ENCODE peak calls at places on chromosomes 11 and 22, in five cellular contexts. One of them, this sample, is unnamed.
A peak's percentile ranks its signal among the peaks of the same experiment; 100 is the strongest.

GRCh38 chr22:50186789-50187523 is 1.2 kb downstream of the TRABD start:
- DNase-seq in transverse colon: peak; percentile 78
- DNase-seq in HCT116: no peak
- DNase-seq in sigmoid colon: no peak
- DNase-seq in HL-60: no peak
- DNase-seq in this sample: no peak

GRCh38 chr11:58742981-58743880 is 11.5 kb upstream of the GLYAT start:
- DNase-seq in HCT116: no peak
- DNase-seq in HL-60: no peak
- DNase-seq in sigmoid colon: no peak
- DNase-seq in transverse colon: no peak
- DNase-seq in this sample: no peak

GRCh38 chr11:73907191-73907590 is 30.4 kb downstream of the PAAF1 start:
- DNase-seq in sigmoid colon: no peak
- DNase-seq in transverse colon: no peak
- DNase-seq in HL-60: peak; percentile 67
- DNase-seq in HCT116: peak; percentile 7
- DNase-seq in this sample: no peak

GRCh38 chr11:118911880-118912741 is 13.6 kb downstream of the BCL9L start:
- DNase-seq in sigmoid colon: peak; percentile 97
- DNase-seq in HCT116: peak; percentile 96
- DNase-seq in transverse colon: peak; percentile 85
- DNase-seq in HL-60: no peak
- DNase-seq in this sample: peak; percentile 97

GRCh38 chr11:1691027-1691877 is 5.7 kb upstream of the KRTAP5-6 start:
- DNase-seq in transverse colon: no peak
- DNase-seq in sigmoid colon: no peak
- DNase-seq in HL-60: no peak
- DNase-seq in HCT116: no peak
- DNase-seq in this sample: no peak

GRCh38 chr11:108588287-108588686 is 5.3 kb downstream of the EXPH5 start:
- DNase-seq in transverse colon: no peak
- DNase-seq in HL-60: no peak
- DNase-seq in HCT116: no peak
- DNase-seq in sigmoid colon: no peak
- DNase-seq in this sample: no peak

GRCh38 chr11:64250406-64250874 is 890 bp upstream of the PLCB3 start:
- DNase-seq in HCT116: no peak
- DNase-seq in transverse colon: no peak
- DNase-seq in HL-60: no peak
- DNase-seq in sigmoid colon: no peak
- DNase-seq in this sample: no peak

GRCh38 chr11:72041364-72042058 is 38.8 kb downstream of the NUMA1 start:
- DNase-seq in HCT116: peak; percentile 40
- DNase-seq in sigmoid colon: peak; percentile 93
- DNase-seq in HL-60: peak; percentile 25
- DNase-seq in transverse colon: peak; percentile 70
- DNase-seq in this sample: peak; percentile 92

GRCh38 chr11:57231539-57232253 is 5.4 kb downstream of the APLNR start:
- DNase-seq in HCT116: no peak
- DNase-seq in HL-60: no peak
- DNase-seq in transverse colon: no peak
- DNase-seq in sigmoid colon: no peak
- DNase-seq in this sample: no peak

GRCh38 chr11:85810871-85811611 is at the start of gene SYTL2:
- DNase-seq in HL-60: peak; percentile 5
- DNase-seq in HCT116: no peak
- DNase-seq in transverse colon: peak; percentile 88
- DNase-seq in sigmoid colon: peak; percentile 73
- DNase-seq in this sample: no peak

GRCh38 chr22:36790648-36791047 is 14.7 kb upstream of the IFT27 start:
- DNase-seq in HCT116: no peak
- DNase-seq in transverse colon: no peak
- DNase-seq in HL-60: no peak
- DNase-seq in sigmoid colon: no peak
- DNase-seq in this sample: no peak

GRCh38 chr22:39631381-39631780 is 60.8 kb downstream of the CACNA1I start:
- DNase-seq in HCT116: no peak
- DNase-seq in transverse colon: no peak
- DNase-seq in sigmoid colon: no peak
- DNase-seq in HL-60: no peak
- DNase-seq in this sample: no peak

GRCh38 chr22:24950272-24950902 is 2.1 kb upstream of the KIAA1671 start:
- DNase-seq in HCT116: no peak
- DNase-seq in HL-60: no peak
- DNase-seq in transverse colon: no peak
- DNase-seq in sigmoid colon: no peak
- DNase-seq in this sample: no peak

GRCh38 chr11:100354736-100355135 is 332.4 kb upstream of the ARHGAP42 start:
- DNase-seq in transverse colon: no peak
- DNase-seq in sigmoid colon: no peak
- DNase-seq in HL-60: no peak
- DNase-seq in HCT116: no peak
- DNase-seq in this sample: no peak

GRCh38 chr11:111324277-111324720 is 26.0 kb downstream of the POU2AF3 start:
- DNase-seq in HL-60: no peak
- DNase-seq in sigmoid colon: no peak
- DNase-seq in transverse colon: no peak
- DNase-seq in HCT116: no peak
- DNase-seq in this sample: no peak

GRCh38 chr22:39994566-39995345 is at the start of gene FAM83F:
- DNase-seq in HCT116: peak; percentile 24
- DNase-seq in transverse colon: peak; percentile 74
- DNase-seq in HL-60: no peak
- DNase-seq in sigmoid colon: no peak
- DNase-seq in this sample: no peak

DNA sequence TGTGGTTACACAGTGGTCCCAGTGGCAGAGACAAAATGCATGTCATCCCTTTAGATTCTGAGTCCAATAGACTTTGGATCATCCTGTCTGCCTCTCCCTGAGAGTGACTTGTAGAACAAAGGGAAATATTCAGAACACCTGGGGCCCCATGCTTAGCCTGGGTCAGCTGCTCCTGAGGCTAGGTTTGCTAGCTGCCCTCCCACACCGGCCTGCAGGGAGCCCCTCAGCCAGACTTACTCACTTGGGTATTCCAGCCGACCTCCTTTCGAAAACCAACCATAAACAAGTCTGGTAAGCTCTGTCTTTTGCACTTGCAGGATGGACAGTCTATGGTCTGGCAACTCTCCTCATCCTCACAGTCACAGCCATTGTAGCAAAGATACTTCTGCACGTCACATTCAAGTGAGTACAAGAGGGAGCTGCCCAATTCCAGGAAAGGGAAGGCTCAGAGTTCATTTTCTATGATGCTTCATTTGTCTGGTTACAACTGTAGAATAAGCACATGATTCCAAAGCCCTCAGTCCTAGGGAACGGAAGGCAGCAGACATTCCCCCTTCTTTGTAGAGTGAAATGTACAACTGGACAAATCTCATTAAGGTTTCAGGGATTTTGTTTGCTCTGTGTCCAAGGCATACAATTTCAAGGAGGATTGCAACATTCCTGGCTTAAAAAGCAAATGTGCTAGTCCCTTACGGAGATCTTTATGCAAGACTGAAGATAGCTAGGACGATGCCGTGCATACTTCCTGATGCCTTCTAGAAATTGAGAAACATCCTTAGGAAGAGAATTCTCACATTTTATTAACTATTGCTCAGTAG is 65.5 kb upstream of the EMID1 start:
- DNase-seq in sigmoid colon: no peak
- DNase-seq in transverse colon: no peak
- DNase-seq in HL-60: no peak
- DNase-seq in HCT116: no peak
- DNase-seq in this sample: no peak
- TF ChIP-seq POLR2AphosphoS5 in sigmoid colon: no peak
- TF ChIP-seq POLR2AphosphoS5 in transverse colon: no peak
- TF ChIP-seq POLR2AphosphoS5 in HL-60: no peak
- TF ChIP-seq POLR2AphosphoS5 in HCT116: no peak
- TF ChIP-seq POLR2AphosphoS5 in this sample: no peak

GRCh38 chr11:38498721-38499120 is 1900.7 kb upstream of the RAG2 start:
- DNase-seq in sigmoid colon: no peak
- DNase-seq in transverse colon: no peak
- DNase-seq in HL-60: no peak
- DNase-seq in HCT116: no peak
- DNase-seq in this sample: no peak
- TF ChIP-seq POLR2AphosphoS5 in sigmoid colon: no peak
- TF ChIP-seq POLR2AphosphoS5 in transverse colon: no peak
- TF ChIP-seq POLR2AphosphoS5 in HL-60: no peak
- TF ChIP-seq POLR2AphosphoS5 in HCT116: no peak
- TF ChIP-seq POLR2AphosphoS5 in this sample: no peak

DNA sequence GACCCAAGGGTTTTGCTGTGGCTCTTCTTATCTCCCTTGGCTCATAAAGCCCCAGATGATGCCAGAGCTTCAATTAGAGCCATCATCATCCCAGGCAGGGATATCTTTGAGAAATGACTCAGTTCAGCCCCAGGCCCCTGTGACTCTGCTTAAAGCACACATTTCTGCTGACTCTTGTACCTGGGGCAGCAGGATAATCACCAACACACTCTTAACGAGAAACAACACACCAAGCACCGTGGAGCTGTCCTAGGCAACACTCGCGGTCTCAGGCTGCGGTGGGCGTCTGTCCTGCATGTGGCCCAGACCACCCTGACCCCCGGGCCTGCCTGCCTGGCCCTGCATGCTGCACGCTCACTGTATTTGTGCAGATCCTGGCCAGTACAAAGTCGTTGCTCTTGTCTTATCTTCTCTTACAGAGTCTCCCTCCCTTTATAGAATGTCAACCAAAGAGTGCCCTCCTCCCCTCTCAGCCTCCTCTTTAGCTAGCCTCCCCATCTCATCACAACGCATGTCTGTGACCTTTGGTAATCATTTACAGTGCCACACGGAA is 114.2 kb upstream of the PARVA start:
- DNase-seq in HCT116: no peak
- DNase-seq in HL-60: no peak
- DNase-seq in sigmoid colon: no peak
- DNase-seq in transverse colon: no peak
- DNase-seq in this sample: no peak
- TF ChIP-seq POLR2AphosphoS5 in HCT116: no peak
- TF ChIP-seq POLR2AphosphoS5 in HL-60: no peak
- TF ChIP-seq POLR2AphosphoS5 in sigmoid colon: no peak
- TF ChIP-seq POLR2AphosphoS5 in transverse colon: no peak
- TF ChIP-seq POLR2AphosphoS5 in this sample: no peak

GRCh38 chr11:10375280-10376048 is 70.6 kb downstream of the ADM start:
- DNase-seq in HCT116: no peak
- DNase-seq in transverse colon: no peak
- DNase-seq in sigmoid colon: no peak
- DNase-seq in HL-60: no peak
- DNase-seq in this sample: peak; percentile 55
- TF ChIP-seq POLR2AphosphoS5 in HCT116: no peak
- TF ChIP-seq POLR2AphosphoS5 in transverse colon: no peak
- TF ChIP-seq POLR2AphosphoS5 in sigmoid colon: no peak
- TF ChIP-seq POLR2AphosphoS5 in HL-60: no peak
- TF ChIP-seq POLR2AphosphoS5 in this sample: no peak

GRCh38 chr22:44526431-44527115 is 28.5 kb upstream of the RTL6 start:
- DNase-seq in transverse colon: no peak
- DNase-seq in HCT116: no peak
- DNase-seq in sigmoid colon: no peak
- DNase-seq in HL-60: no peak
- DNase-seq in this sample: peak; percentile 80

GRCh38 chr22:44522526-44523170 is 24.6 kb upstream of the RTL6 start:
- DNase-seq in transverse colon: no peak
- DNase-seq in HL-60: no peak
- DNase-seq in sigmoid colon: peak; percentile 62
- DNase-seq in HCT116: no peak
- DNase-seq in this sample: peak; percentile 77

GRCh38 chr22:44525872-44526271 is 27.8 kb upstream of the RTL6 start:
- DNase-seq in sigmoid colon: no peak
- DNase-seq in HCT116: no peak
- DNase-seq in HL-60: no peak
- DNase-seq in transverse colon: no peak
- DNase-seq in this sample: no peak

GRCh38 chr22:44523981-44524759 is 26.1 kb upstream of the RTL6 start:
- DNase-seq in sigmoid colon: peak; percentile 87
- DNase-seq in HL-60: no peak
- DNase-seq in transverse colon: peak; percentile 44
- DNase-seq in HCT116: no peak
- DNase-seq in this sample: peak; percentile 91

DNA sequence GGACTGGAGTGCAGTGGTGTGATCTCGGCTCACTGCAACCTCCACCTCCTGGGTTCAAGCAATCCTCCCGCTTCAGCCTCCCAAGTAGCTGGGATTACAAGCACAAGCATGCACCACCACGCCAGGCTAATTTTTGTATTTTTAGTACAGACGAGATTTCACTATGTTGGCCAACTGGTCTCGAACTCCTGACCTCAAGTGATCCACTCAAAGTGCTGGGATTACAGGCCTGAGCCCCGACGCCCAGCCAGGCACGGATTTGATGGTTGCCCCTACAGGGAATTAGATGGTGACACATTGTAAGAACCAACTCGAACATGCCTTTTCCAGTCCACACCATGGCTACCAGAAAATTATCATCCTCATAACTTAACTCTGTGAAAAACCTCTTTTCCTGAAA is 26.8 kb upstream of the RTL6 start:
- DNase-seq in sigmoid colon: no peak
- DNase-seq in HL-60: no peak
- DNase-seq in HCT116: no peak
- DNase-seq in transverse colon: no peak
- DNase-seq in this sample: no peak
- TF ChIP-seq POLR2AphosphoS5 in sigmoid colon: no peak
- TF ChIP-seq POLR2AphosphoS5 in HL-60: no peak
- TF ChIP-seq POLR2AphosphoS5 in HCT116: no peak
- TF ChIP-seq POLR2AphosphoS5 in transverse colon: no peak
- TF ChIP-seq POLR2AphosphoS5 in this sample: no peak

GRCh38 chr11:124170801-124171586 is 12.2 kb upstream of the OR10D3 start:
- DNase-seq in transverse colon: no peak
- DNase-seq in sigmoid colon: no peak
- DNase-seq in HCT116: no peak
- DNase-seq in HL-60: no peak
- DNase-seq in this sample: no peak
- TF ChIP-seq POLR2AphosphoS5 in transverse colon: no peak
- TF ChIP-seq POLR2AphosphoS5 in sigmoid colon: no peak
- TF ChIP-seq POLR2AphosphoS5 in HCT116: no peak
- TF ChIP-seq POLR2AphosphoS5 in HL-60: no peak
- TF ChIP-seq POLR2AphosphoS5 in this sample: no peak

DNA sequence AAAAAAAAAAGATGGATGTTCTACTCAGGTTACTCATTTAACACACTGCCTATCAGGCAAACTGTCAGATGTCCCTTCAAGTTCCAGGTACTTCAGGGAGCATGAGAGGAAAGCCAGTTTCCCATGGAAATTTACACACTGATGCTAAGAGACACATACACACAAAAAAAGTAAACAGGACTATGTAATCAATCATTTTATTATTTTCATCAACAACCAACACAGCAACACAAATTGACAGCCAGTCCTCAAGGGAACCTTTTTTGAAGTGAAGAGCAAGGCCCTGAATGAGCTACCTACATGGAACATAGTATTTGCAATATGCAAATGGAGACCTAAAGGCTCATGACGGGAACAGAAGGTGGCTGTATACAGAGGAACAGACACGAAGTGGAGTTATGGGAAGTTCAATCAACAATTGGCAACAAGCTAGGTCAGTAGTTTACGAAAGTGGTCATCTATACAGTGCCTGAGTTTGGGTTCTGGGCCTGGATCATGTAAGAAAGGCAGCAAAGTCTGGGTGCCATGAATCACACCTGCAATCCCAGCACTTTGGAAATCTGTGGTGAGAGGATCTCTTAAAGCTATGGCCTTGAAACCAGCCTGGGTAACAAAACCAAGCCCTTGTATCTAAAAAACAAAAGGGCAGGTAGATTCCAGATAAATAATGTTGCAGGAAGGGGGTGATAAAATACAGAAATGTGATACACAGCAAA is 12.6 kb upstream of the WDR74 start:
- DNase-seq in transverse colon: no peak
- DNase-seq in HL-60: peak; percentile 70
- DNase-seq in sigmoid colon: no peak
- DNase-seq in HCT116: no peak
- DNase-seq in this sample: no peak
- TF ChIP-seq POLR2AphosphoS5 in transverse colon: no peak
- TF ChIP-seq POLR2AphosphoS5 in HL-60: peak; percentile 47
- TF ChIP-seq POLR2AphosphoS5 in sigmoid colon: no peak
- TF ChIP-seq POLR2AphosphoS5 in HCT116: no peak
- TF ChIP-seq POLR2AphosphoS5 in this sample: no peak

This sample was measured in esophagus muscularis mucosa.